ENCODE peak calls at places on chromosomes 12 and 14, in six cellular contexts. R, V, P, W, Y and H are unnamed samples.

GRCh38 chr12:89245090-89245489 is 107.2 kb downstream of the DUSP6 start:
- DNase-seq in R (no peak), V (no peak), P (no peak), W (no peak), Y (no peak), H (peak)

GRCh38 chr12:51620448-51620847 is 29.4 kb downstream of the SCN8A start:
- DNase-seq in R (no peak), V (no peak), P (no peak), W (no peak), Y (no peak), H (no peak)

GRCh38 chr12:116673713-116674112 is 64.2 kb downstream of the SPRING1 start:
- DNase-seq in R (no peak), V (no peak), P (no peak), W (no peak), Y (no peak), H (no peak)

GRCh38 chr14:53807580-53807979 is 149.0 kb downstream of the BMP4 start:
- DNase-seq in R (peak), V (no peak), P (no peak), W (no peak), Y (no peak), H (no peak)

GRCh38 chr12:46134205-46134811 is 134.5 kb downstream of the SLC38A1 start:
- DNase-seq in R (no peak), V (no peak), P (no peak), W (no peak), Y (no peak), H (no peak)

GRCh38 chr12:125125271-125125670 is 60.0 kb downstream of the AACS start:
- DNase-seq in R (no peak), V (no peak), P (no peak), W (no peak), Y (no peak), H (no peak)

GRCh38 chr14:104595116-104595675 is 9.4 kb downstream of the TMEM179 start:
- DNase-seq in R (no peak), V (no peak), P (no peak), W (no peak), Y (no peak), H (no peak)

GRCh38 chr12:53071591-53072551 is 7.3 kb downstream of the SPRYD3 start:
- DNase-seq in R (no peak), V (peak), P (no peak), W (peak), Y (no peak), H (no peak)

GRCh38 chr14:36820111-36820709 is 158.6 kb downstream of the PAX9 start:
- DNase-seq in R (no peak), V (no peak), P (no peak), W (no peak), Y (no peak), H (no peak)

GRCh38 chr14:49881296-49882006 is 11.4 kb upstream of the ARF6 start:
- DNase-seq in R (no peak), V (no peak), P (no peak), W (no peak), Y (no peak), H (no peak)

GRCh38 chr12:39990122-39991101 is 115.5 kb downstream of the SLC2A13 start:
- DNase-seq in R (peak), V (peak), P (peak), W (peak), Y (peak), H (peak)

GRCh38 chr14:71290960-71291466 is 383.8 kb downstream of the PCNX1 start:
- DNase-seq in R (peak), V (no peak), P (no peak), W (no peak), Y (peak), H (peak)

GRCh38 chr14:100190126-100190525 is 30.7 kb upstream of the DEGS2 start:
- DNase-seq in R (no peak), V (no peak), P (no peak), W (no peak), Y (no peak), H (no peak)

GRCh38 chr12:120225852-120226640 is 25.1 kb upstream of the RPLP0 start:
- DNase-seq in R (no peak), V (peak), P (no peak), W (no peak), Y (no peak), H (no peak)

GRCh38 chr12:45388545-45388944 is 172.7 kb downstream of the ANO6 start:
- DNase-seq in R (peak), V (peak), P (no peak), W (peak), Y (no peak), H (no peak)

GRCh38 chr14:23539209-23539866 is 12.2 kb downstream of the ZFHX2 start:
- DNase-seq in R (peak), V (peak), P (no peak), W (peak), Y (no peak), H (no peak)

GRCh38 chr14:104820669-104821228 is 19.8 kb downstream of the ZBTB42 start:
- DNase-seq in R (peak), V (peak), P (peak), W (peak), Y (no peak), H (no peak)

GRCh38 chr14:98946995-98947394 is 325.0 kb downstream of the BCL11B start:
- DNase-seq in R (no peak), V (no peak), P (no peak), W (no peak), Y (no peak), H (no peak)

GRCh38 chr14:105083926-105084685 is 18.9 kb upstream of the GPR132 start:
- DNase-seq in R (no peak), V (no peak), P (no peak), W (no peak), Y (no peak), H (no peak)

GRCh38 chr12:97046901-97047300 is 139.8 kb downstream of the NEDD1 start:
- DNase-seq in R (no peak), V (no peak), P (no peak), W (no peak), Y (no peak), H (no peak)

GRCh38 chr14:50559990-50560928 is at the start of gene ATL1:
- DNase-seq in R (no peak), V (peak), P (no peak), W (peak), Y (no peak), H (peak)

GRCh38 chr12:79317184-79317847 is 373.4 kb downstream of the PAWR start:
- DNase-seq in R (no peak), V (no peak), P (no peak), W (no peak), Y (no peak), H (no peak)

GRCh38 chr12:128829870-128830504 is 6.2 kb upstream of the SLC15A4 start:
- DNase-seq in R (no peak), V (no peak), P (no peak), W (no peak), Y (peak), H (peak)

GRCh38 chr14:65356327-65356836 is 56.1 kb upstream of the FUT8 start:
- DNase-seq in R (peak), V (peak), P (peak), W (no peak), Y (no peak), H (no peak)

GRCh38 chr12:128008341-128008740 is 258.6 kb upstream of the TMEM132C start:
- DNase-seq in R (no peak), V (no peak), P (no peak), W (no peak), Y (no peak), H (no peak)

GRCh38 chr12:52213541-52214420 is 19.3 kb upstream of the KRT7 start:
- DNase-seq in R (peak), V (peak), P (peak), W (peak), Y (no peak), H (peak)

GRCh38 chr14:101986953-101987352 is 22.6 kb downstream of the DYNC1H1 start:
- DNase-seq in R (no peak), V (no peak), P (no peak), W (no peak), Y (no peak), H (no peak)

GRCh38 chr14:103334644-103335603 is 887 bp downstream of the EIF5 start:
- DNase-seq in R (peak), V (peak), P (no peak), W (peak), Y (no peak), H (peak)

GRCh38 chr14:23114669-23115491 is 4.2 kb downstream of the CEBPE start:
- DNase-seq in R (peak), V (peak), P (no peak), W (peak), Y (no peak), H (peak)

GRCh38 chr14:81301371-81301770 is 80.6 kb upstream of the GTF2A1 start:
- DNase-seq in R (no peak), V (no peak), P (no peak), W (no peak), Y (no peak), H (no peak)

GRCh38 chr14:75531256-75531655 is 9.0 kb downstream of the BATF start:
- DNase-seq in R (no peak), V (no peak), P (no peak), W (no peak), Y (no peak), H (no peak)

GRCh38 chr12:53973093-53974042 is at the start of gene HOXC11:
- DNase-seq in R (no peak), V (no peak), P (no peak), W (no peak), Y (no peak), H (no peak)

GRCh38 chr14:41285193-41285748 is 321.4 kb upstream of the LRFN5 start:
- DNase-seq in R (peak), V (no peak), P (no peak), W (no peak), Y (no peak), H (peak)

GRCh38 chr14:102348376-102348775 is 14.3 kb downstream of the CINP start:
- DNase-seq in R (no peak), V (no peak), P (no peak), W (no peak), Y (no peak), H (no peak)

GRCh38 chr14:55372423-55372822 is 39.2 kb downstream of the ATG14 start:
- DNase-seq in R (no peak), V (no peak), P (no peak), W (no peak), Y (no peak), H (no peak)

GRCh38 chr14:104795468-104795780 is at the start of gene AKT1:
- DNase-seq in R (no peak), V (peak), P (no peak), W (no peak), Y (no peak), H (no peak)

GRCh38 chr14:104967414-104968152 is 10.6 kb downstream of the AHNAK2 start:
- DNase-seq in R (no peak), V (no peak), P (no peak), W (peak), Y (no peak), H (no peak)

GRCh38 chr12:101592448-101592847 is 2.3 kb upstream of the MYBPC1 start:
- DNase-seq in R (peak), V (no peak), P (no peak), W (no peak), Y (no peak), H (no peak)

GRCh38 chr12:104801427-104801826 is 156.7 kb downstream of the SLC41A2 start:
- DNase-seq in R (no peak), V (no peak), P (no peak), W (no peak), Y (no peak), H (no peak)

DNA sequence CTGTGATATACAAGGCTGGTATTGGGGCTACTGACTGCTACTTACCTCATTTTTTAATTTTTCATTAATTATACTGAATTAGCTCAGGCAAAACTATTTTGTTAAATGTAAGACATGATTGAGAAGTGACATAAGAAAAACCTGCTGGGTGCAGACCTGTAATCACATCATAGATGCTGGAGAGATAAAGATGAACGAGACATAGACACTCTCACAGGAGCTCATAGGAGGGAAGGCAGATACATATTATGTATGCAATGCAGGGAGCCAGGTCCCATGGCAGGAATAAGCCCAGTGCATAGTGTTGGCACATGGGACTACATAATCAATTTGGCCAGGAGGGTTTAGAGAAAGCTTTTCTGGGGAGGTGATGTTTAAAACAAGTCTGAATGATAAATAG is 74.9 kb downstream of the PRKCH start:
- DNase-seq in R (no peak), V (no peak), P (no peak), W (no peak), Y (no peak), H (no peak)
- TF ChIP-seq GABPA in R (no peak), V (no peak), P (no peak), W (no peak), Y (no peak), H (no peak)

DNA sequence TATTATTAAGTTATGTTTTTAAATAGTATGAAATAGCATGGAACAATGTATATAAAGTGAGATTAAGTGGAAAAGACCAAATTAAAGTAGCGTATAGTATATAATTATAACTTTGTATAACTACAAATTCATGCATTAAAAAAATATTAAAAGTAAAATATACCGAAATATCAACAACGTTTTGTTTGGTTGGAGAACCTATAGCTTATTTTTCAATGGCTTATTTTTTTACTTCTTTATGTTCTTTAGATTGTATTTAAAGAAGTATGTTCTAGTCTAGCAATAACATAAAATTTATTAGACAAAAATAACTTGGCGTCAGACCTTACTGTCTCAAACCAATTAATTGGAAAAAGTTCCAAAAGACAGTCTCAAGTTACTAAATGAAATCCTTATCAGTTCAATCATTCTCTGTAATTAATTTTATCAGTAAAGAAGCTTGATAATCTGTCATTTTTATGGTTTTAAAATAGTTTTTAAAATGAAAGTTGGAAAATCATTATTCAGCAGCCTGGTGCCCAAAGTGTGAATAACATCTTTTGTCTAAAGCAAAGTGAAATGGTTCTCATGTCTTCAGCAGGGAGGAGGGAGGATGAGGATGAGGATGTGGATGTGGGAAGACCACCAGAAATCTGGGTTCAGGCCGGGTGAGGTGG is 46.7 kb downstream of the IRAK3 start:
- DNase-seq in R (no peak), V (no peak), P (no peak), W (peak), Y (no peak), H (no peak)
- TF ChIP-seq GABPA in R (no peak), V (no peak), P (no peak), W (no peak), Y (no peak), H (no peak)

GRCh38 chr14:35531960-35532747 is 1.8 kb upstream of the INSM2 start:
- DNase-seq in R (no peak), V (no peak), P (no peak), W (no peak), Y (no peak), H (no peak)

GRCh38 chr14:35534884-35535793 is 1.2 kb downstream of the INSM2 start:
- DNase-seq in R (peak), V (peak), P (no peak), W (peak), Y (no peak), H (peak)

GRCh38 chr14:35534130-35534883 is at the start of gene INSM2:
- DNase-seq in R (no peak), V (peak), P (no peak), W (no peak), Y (no peak), H (peak)

GRCh38 chr14:35532783-35533356 is 1.1 kb upstream of the INSM2 start:
- DNase-seq in R (no peak), V (no peak), P (no peak), W (no peak), Y (no peak), H (no peak)

DNA sequence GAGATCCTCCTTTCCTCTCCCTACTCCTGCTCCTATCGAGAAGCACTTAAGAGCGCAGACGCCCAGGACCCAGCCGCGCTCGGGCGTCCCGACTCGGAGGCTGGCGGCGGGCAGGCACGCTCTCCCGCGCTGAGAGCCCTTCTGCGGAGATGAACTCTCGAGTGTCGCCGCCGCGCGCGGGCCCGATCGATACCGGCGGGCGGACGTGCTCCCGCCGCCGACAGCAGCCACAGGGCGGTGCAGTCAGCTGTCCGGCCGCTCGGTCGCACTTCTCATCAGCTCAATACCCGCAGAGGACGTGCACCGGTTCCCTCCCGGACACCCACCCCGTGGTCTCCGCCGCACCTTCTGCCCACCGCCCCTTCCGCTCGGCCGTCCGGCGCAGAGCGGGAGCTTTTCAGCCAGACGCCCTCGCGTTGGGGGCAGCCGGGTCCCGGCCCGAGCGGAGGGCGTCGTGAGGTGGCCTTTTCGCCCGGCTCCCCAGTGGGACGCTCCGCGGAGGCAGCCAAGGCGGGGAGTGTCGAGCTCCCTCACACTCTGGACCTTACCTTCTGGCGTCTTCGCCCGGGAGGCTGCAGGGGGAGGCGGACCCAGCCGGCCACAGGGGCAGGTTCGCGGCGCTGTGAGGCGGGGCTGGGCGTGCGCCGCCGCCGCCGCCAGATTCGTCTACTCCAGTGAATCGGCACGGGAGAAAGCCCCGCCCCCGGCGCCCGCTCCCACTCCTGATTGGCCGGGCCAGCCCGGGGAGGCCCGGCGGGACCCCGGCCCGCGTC is 421 bp upstream of the INSM2 start:
- DNase-seq in R (peak), V (peak), P (no peak), W (peak), Y (no peak), H (no peak)
- TF ChIP-seq GABPA in R (no peak), V (no peak), P (no peak), W (no peak), Y (no peak), H (no peak)

DNA sequence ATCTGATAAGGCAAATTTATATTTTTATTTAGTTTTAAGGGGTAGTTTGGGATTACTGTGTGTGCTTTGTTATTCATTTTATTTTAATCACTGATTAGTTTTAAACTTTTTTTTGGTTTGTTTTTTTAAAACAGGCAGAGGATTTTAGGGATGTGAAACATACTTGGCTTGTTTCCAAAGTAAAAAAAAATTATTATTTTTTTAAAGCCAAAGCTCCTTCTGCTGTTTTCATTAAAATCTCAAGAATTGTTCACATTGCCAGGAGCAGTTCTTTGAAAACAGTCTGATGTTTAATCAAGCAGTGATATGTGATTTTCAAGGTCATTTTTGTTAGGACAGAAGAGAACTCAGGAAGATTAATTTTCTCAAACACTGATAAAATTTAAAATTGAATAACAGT is 11.2 kb downstream of the TTC8 start:
- DNase-seq in R (no peak), V (no peak), P (no peak), W (no peak), Y (no peak), H (no peak)
- TF ChIP-seq GABPA in R (no peak), V (no peak), P (no peak), W (no peak), Y (no peak), H (no peak)

DNA sequence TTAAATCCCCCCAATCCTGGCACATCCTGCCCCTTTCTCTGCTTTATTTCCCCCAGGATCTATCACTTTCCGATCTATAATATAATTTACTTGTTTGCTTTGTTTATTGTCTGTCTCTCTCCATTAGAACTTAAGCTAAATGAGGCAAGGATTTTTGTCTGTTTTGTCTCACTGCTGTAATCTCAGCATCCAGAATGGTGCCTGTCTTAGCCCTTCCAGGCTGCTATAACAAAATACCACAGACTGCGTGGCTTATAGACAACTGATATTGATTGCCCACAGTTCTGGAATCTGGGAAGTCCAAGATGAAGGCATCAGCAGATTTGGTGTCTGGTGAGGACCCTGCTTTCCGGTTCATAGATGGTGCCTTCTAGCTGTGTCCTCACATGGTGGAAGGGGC is 65.2 kb downstream of the VWF start:
- DNase-seq in R (no peak), V (no peak), P (no peak), W (no peak), Y (no peak), H (no peak)
- TF ChIP-seq GABPA in R (no peak), V (no peak), P (no peak), W (no peak), Y (no peak), H (no peak)